ENCODE peak calls at places on chromosome 19, in nine cellular contexts. B is hippocampal formation; F is psoas muscle; O is HS-5; W is NCI-H1092; Y is activated CD4-positive, alpha-beta memory T cell treated with anti-CD3 and anti-CD28 coated beads, Interleukin-2, amount 10 ng/mL, durations not matched to agents 7 days and 5 days; A is transverse colon; X is brain microvascular endothelial cell; Q is AG08396. H is an unnamed sample.

GRCh38 chr19:19256072-19256969 is 16.8 kb downstream of the TM6SF2 start:
- DNase-seq in B (no peak), F (no peak), O (no peak), W (no peak), Y (no peak), A (no peak), X (no peak), Q (no peak), H (no peak)

GRCh38 chr19:55377356-55378131 is 918 bp downstream of the TMEM190 start:
- DNase-seq in B (no peak), F (no peak), O (no peak), W (no peak), Y (no peak), A (no peak), X (no peak), Q (no peak), H (no peak)

GRCh38 chr19:33241530-33242101 is 16.0 kb upstream of the SLC7A10 start:
- DNase-seq in B (peak), F (peak), O (no peak), W (no peak), Y (no peak), A (peak), X (no peak), Q (no peak), H (no peak)

GRCh38 chr19:29596885-29597525 is 9.1 kb upstream of the POP4 start:
- DNase-seq in B (no peak), F (no peak), O (no peak), W (peak), Y (no peak), A (no peak), X (peak), Q (no peak), H (no peak)

GRCh38 chr19:4986471-4986888 is 17.6 kb downstream of the KDM4B start:
- DNase-seq in B (no peak), F (peak), O (no peak), W (no peak), Y (no peak), A (no peak), X (no peak), Q (no peak), H (no peak)

GRCh38 chr19:7152568-7152967 is 83.1 kb downstream of the ZNF557 start:
- DNase-seq in B (no peak), F (no peak), O (no peak), W (no peak), Y (no peak), A (no peak), X (no peak), Q (no peak), H (no peak)

GRCh38 chr19:13155472-13156284 is 5.5 kb downstream of the IER2 start:
- DNase-seq in B (no peak), F (peak), O (no peak), W (no peak), Y (peak), A (peak), X (peak), Q (peak), H (no peak)

GRCh38 chr19:52270266-52270885 is 989 bp downstream of the ZNF766 start:
- DNase-seq in B (no peak), F (no peak), O (no peak), W (no peak), Y (no peak), A (peak), X (no peak), Q (peak), H (no peak)

GRCh38 chr19:29983568-29983967 is 41.5 kb downstream of the URI1 start:
- DNase-seq in B (no peak), F (no peak), O (no peak), W (no peak), Y (no peak), A (no peak), X (no peak), Q (no peak), H (no peak)

GRCh38 chr19:28905996-28906395 is 307.0 kb downstream of the UQCRFS1 start:
- DNase-seq in B (no peak), F (no peak), O (peak), W (no peak), Y (no peak), A (no peak), X (peak), Q (peak), H (no peak)

GRCh38 chr19:14650161-14650560 is 24.5 kb downstream of the ADGRE3 start:
- DNase-seq in B (no peak), F (no peak), O (no peak), W (no peak), Y (no peak), A (no peak), X (no peak), Q (no peak), H (no peak)

GRCh38 chr19:49243129-49243528 is 81.9 kb downstream of the SLC6A16 start:
- DNase-seq in B (no peak), F (no peak), O (no peak), W (no peak), Y (no peak), A (no peak), X (no peak), Q (no peak), H (no peak)

GRCh38 chr19:2051771-2052704 is 994 bp upstream of the MKNK2 start:
- DNase-seq in B (no peak), F (peak), O (no peak), W (no peak), Y (peak), A (peak), X (no peak), Q (no peak), H (no peak)

GRCh38 chr19:33374406-33374703 is 846 bp downstream of the CEBPG start:
- DNase-seq in B (no peak), F (peak), O (no peak), W (no peak), Y (no peak), A (no peak), X (no peak), Q (peak), H (peak)

GRCh38 chr19:28396259-28396940 is 816.6 kb downstream of the UQCRFS1 start:
- DNase-seq in B (no peak), F (no peak), O (no peak), W (no peak), Y (no peak), A (no peak), X (no peak), Q (no peak), H (no peak)

GRCh38 chr19:45613926-45614725 is 12.1 kb upstream of the GPR4 start:
- DNase-seq in B (no peak), F (no peak), O (peak), W (no peak), Y (peak), A (peak), X (peak), Q (peak), H (no peak)

GRCh38 chr19:34481861-34482379 is 362 bp downstream of the WTIP start:
- DNase-seq in B (no peak), F (peak), O (no peak), W (no peak), Y (no peak), A (no peak), X (no peak), Q (peak), H (no peak)

GRCh38 chr19:12996542-12997094 is 1.3 kb downstream of the NFIX start:
- DNase-seq in B (no peak), F (peak), O (no peak), W (no peak), Y (no peak), A (no peak), X (no peak), Q (peak), H (no peak)

GRCh38 chr19:30881986-30882385 is 467.2 kb downstream of the TSHZ3 start:
- DNase-seq in B (peak), F (no peak), O (no peak), W (no peak), Y (no peak), A (no peak), X (no peak), Q (no peak), H (no peak)

GRCh38 chr19:30353394-30353793 is 18.8 kb upstream of the ZNF536 start:
- DNase-seq in B (no peak), F (no peak), O (no peak), W (no peak), Y (no peak), A (no peak), X (no peak), Q (no peak), H (no peak)

GRCh38 chr19:14954071-14954655 is 12.9 kb downstream of the OR7C2 start:
- DNase-seq in B (no peak), F (no peak), O (no peak), W (no peak), Y (no peak), A (no peak), X (no peak), Q (no peak), H (no peak)

GRCh38 chr19:31818740-31819228 is 469.5 kb upstream of the TSHZ3 start:
- DNase-seq in B (no peak), F (no peak), O (no peak), W (no peak), Y (no peak), A (no peak), X (no peak), Q (no peak), H (no peak)

GRCh38 chr19:30498707-30499106 is 126.5 kb downstream of the ZNF536 start:
- DNase-seq in B (peak), F (no peak), O (no peak), W (no peak), Y (no peak), A (no peak), X (no peak), Q (no peak), H (no peak)

GRCh38 chr19:46056536-46056935 is 15.7 kb upstream of the IGFL4 start:
- DNase-seq in B (no peak), F (no peak), O (no peak), W (no peak), Y (no peak), A (no peak), X (no peak), Q (no peak), H (no peak)

H was measured in occipital lobe.